ENCODE peak calls at places on chromosomes 1 and 21, in seven cellular contexts. I is adrenal gland; Q is K562; Z is CD8-positive, alpha-beta T cell; L is fibroblast of lung; R is ovary; F is breast epithelium. K is an unnamed sample.

GRCh38 chr1:152398812-152399698 is 15.0 kb downstream of the CRNN start:
- DNase-seq in F (no peak), R (no peak), I (no peak), L (no peak), Q (peak; percentile 12), Z (no peak), K (no peak)

GRCh38 chr1:67261646-67262045 is 46.0 kb upstream of the IL12RB2 start:
- DNase-seq in L (no peak), R (no peak), Q (no peak), I (no peak), Z (no peak), F (no peak), K (no peak)

GRCh38 chr1:212433577-212434462 is 1.1 kb downstream of the NENF start:
- DNase-seq in F (no peak), Z (no peak), I (no peak), R (peak; percentile 50), Q (no peak), L (no peak), K (no peak)

GRCh38 chr1:94721240-94721639 is 98.9 kb upstream of the SLC44A3 start:
- DNase-seq in Z (no peak), L (no peak), R (no peak), F (no peak), I (peak; percentile 18), Q (no peak), K (no peak)

GRCh38 chr21:35394634-35395369 is 345.7 kb upstream of the RUNX1 start:
- DNase-seq in I (no peak), Q (no peak), F (no peak), Z (no peak), R (no peak), L (no peak), K (no peak)

GRCh38 chr1:227910506-227910905 is 37.2 kb downstream of the WNT9A start:
- DNase-seq in Z (no peak), L (no peak), I (no peak), R (no peak), Q (no peak), F (no peak), K (no peak)

GRCh38 chr1:226829105-226829504 is 41.3 kb upstream of the PSEN2 start:
- DNase-seq in I (no peak), L (no peak), R (no peak), F (no peak), Z (no peak), Q (no peak), K (no peak)

GRCh38 chr1:26372039-26372438 is 511 bp downstream of the ZNF683 start:
- DNase-seq in R (no peak), L (no peak), Z (no peak), F (no peak), I (no peak), Q (no peak), K (no peak)

GRCh38 chr1:198933506-198933905 is 294.7 kb downstream of the PTPRC start:
- DNase-seq in L (no peak), Z (no peak), I (no peak), Q (no peak), F (no peak), R (no peak), K (no peak)

GRCh38 chr1:221725683-221726330 is 16.1 kb downstream of the DUSP10 start:
- DNase-seq in L (peak; percentile 51), F (no peak), I (peak; percentile 26), R (no peak), Z (no peak), Q (no peak), K (no peak)

GRCh38 chr1:36653850-36654249 is 171.1 kb upstream of the CSF3R start:
- DNase-seq in Q (no peak), F (no peak), I (peak; percentile 3), R (no peak), L (peak; percentile 12), Z (no peak), K (no peak)
- TF ChIP-seq CTCF in Q (no peak), F (no peak), I (no peak), R (no peak), L (no peak), Z (no peak), K (no peak)

GRCh38 chr1:234696986-234697385 is 87.0 kb upstream of the IRF2BP2 start:
- DNase-seq in I (no peak), Q (no peak), R (no peak), F (no peak), L (peak; percentile 68), Z (no peak), K (no peak)

GRCh38 chr1:234694661-234695060 is 84.7 kb upstream of the IRF2BP2 start:
- DNase-seq in R (no peak), I (no peak), Z (no peak), Q (no peak), L (no peak), F (peak; percentile 12), K (no peak)

GRCh38 chr1:234697741-234698140 is 87.8 kb upstream of the IRF2BP2 start:
- DNase-seq in F (no peak), L (no peak), Q (no peak), R (no peak), Z (no peak), I (no peak), K (no peak)

GRCh38 chr1:234698624-234699023 is 88.6 kb upstream of the IRF2BP2 start:
- DNase-seq in F (no peak), I (no peak), Q (no peak), L (no peak), Z (no peak), R (no peak), K (no peak)

GRCh38 chr1:234696148-234696576 is 86.2 kb upstream of the IRF2BP2 start:
- DNase-seq in L (no peak), I (no peak), Q (no peak), Z (no peak), F (no peak), R (no peak), K (no peak)
- H3K4me3 ChIP-seq in L (no peak overlapping the region), I (no peak overlapping the region), Q (no peak overlapping the region), Z (no peak overlapping the region), F (no peak overlapping the region), R (no peak overlapping the region), K (no peak overlapping the region)

GRCh38 chr1:186286615-186287317 is 88.3 kb downstream of the TPR start:
- DNase-seq in I (no peak), Z (no peak), Q (no peak), R (no peak), F (no peak), L (peak; percentile 21), K (no peak)
- TF ChIP-seq CTCF in I (no peak), Z (no peak), Q (no peak), R (no peak), F (no peak), L (no peak), K (no peak)

GRCh38 chr1:48777219-48777895 is 666 bp upstream of the BEND5 start:
- DNase-seq in F (no peak), R (peak; percentile 21), Q (no peak), Z (no peak), L (no peak), I (peak; percentile 12), K (peak; percentile 42)
- H3K4me3 ChIP-seq in F (peak overlapping the region; percentile 90), R (peak overlapping the region; percentile 79), Q (no peak overlapping the region), Z (peak overlapping the region; percentile 89), L (no peak overlapping the region), I (peak overlapping the region; percentile 78), K (peak overlapping the region; percentile 76)

GRCh38 chr1:208997726-208998312 is 585.7 kb upstream of the CAMK1G start:
- DNase-seq in Z (no peak), I (no peak), F (no peak), R (no peak), L (peak; percentile 43), Q (no peak), K (no peak)
- TF ChIP-seq CTCF in Z (no peak), I (no peak), F (no peak), R (no peak), L (peak; percentile 63), Q (no peak), K (no peak)

GRCh38 chr1:11719313-11720032 is 16.5 kb upstream of the AGTRAP start:
- DNase-seq in Q (peak; percentile 71), I (peak; percentile 87), L (peak; percentile 72), F (peak; percentile 81), R (peak; percentile 88), Z (peak; percentile 73), K (peak; percentile 88)
- H3K4me3 ChIP-seq in Q (no peak overlapping the region), I (peak overlapping the region; percentile 9), L (peak overlapping the region; percentile 30), F (peak overlapping the region; percentile 69), R (peak overlapping the region; percentile 10), Z (peak overlapping the region; percentile 66), K (peak overlapping the region; percentile 53)

GRCh38 chr1:39127513-39127912 is 77.0 kb upstream of the MACF1 start:
- DNase-seq in R (peak; percentile 49), F (no peak), L (peak; percentile 96), Z (no peak), Q (no peak), I (peak; percentile 65), K (peak; percentile 47)
- TF ChIP-seq CTCF in R (no peak), F (no peak), L (no peak), Z (no peak), Q (no peak), I (no peak), K (no peak)

GRCh38 chr1:3731951-3732746 is 20.1 kb upstream of the CCDC27 start:
- DNase-seq in L (no peak), I (no peak), Q (no peak), R (no peak), F (no peak), Z (no peak), K (no peak)
- H3K4me3 ChIP-seq in L (no peak overlapping the region), I (no peak overlapping the region), Q (no peak overlapping the region), R (no peak overlapping the region), F (no peak overlapping the region), Z (no peak overlapping the region), K (no peak overlapping the region)

GRCh38 chr1:109823543-109824348 is 60.0 kb upstream of the EPS8L3 start:
- DNase-seq in R (no peak), L (peak; percentile 61), I (peak; percentile 80), F (no peak), Z (no peak), Q (peak; percentile 88), K (no peak)
- TF ChIP-seq CTCF in R (no peak), L (no peak), I (no peak), F (no peak), Z (no peak), Q (peak; percentile 8), K (no peak)

GRCh38 chr1:2411801-2412394 is 466 bp downstream of the PEX10 start:
- DNase-seq in L (no peak), Q (peak; percentile 80), Z (no peak), F (no peak), I (no peak), R (peak; percentile 61), K (no peak)
- H3K4me3 ChIP-seq in L (peak overlapping the region; percentile 82), Q (peak overlapping the region; percentile 100), Z (peak overlapping the region; percentile 89), F (peak overlapping the region; percentile 89), I (peak overlapping the region; percentile 98), R (peak overlapping the region; percentile 87), K (peak overlapping the region; percentile 97)